ENCODE peak calls at places on chromosomes 6 and 20, in eight cellular contexts. D, Y, L, R, B, X, F and U are unnamed samples.

GRCh38 chr20:4371623-4372246 is 350.0 kb upstream of the PRND start:
- DNase-seq in F (no peak), D (no peak), R (no peak), B (peak; percentile 1), Y (no peak), L (no peak), X (no peak), U (no peak)

GRCh38 chr20:3092611-3093379 is 8.3 kb upstream of the AVP start:
- DNase-seq in D (no peak), Y (no peak), R (no peak), F (no peak), X (no peak), L (peak; percentile 41), B (no peak), U (no peak)

GRCh38 chr20:26163890-26164289 is 467.2 kb upstream of the ZNF337 start:
- DNase-seq in X (no peak), L (no peak), F (no peak), R (peak; percentile 85), D (no peak), Y (peak; percentile 69), B (no peak), U (no peak)

GRCh38 chr6:45835725-45836437 is 179.8 kb downstream of the CLIC5 start:
- DNase-seq in R (no peak), F (no peak), X (no peak), Y (no peak), D (no peak), L (no peak), B (no peak), U (no peak)

GRCh38 chr6:43246301-43247114 is 3.2 kb downstream of the TTBK1 start:
- DNase-seq in Y (no peak), X (peak; percentile 56), F (no peak), L (peak; percentile 77), D (peak; percentile 85), R (no peak), B (no peak), U (no peak)

GRCh38 chr6:32933661-32934085 is 7.2 kb downstream of the HLA-DMB start:
- DNase-seq in R (peak; percentile 51), Y (peak; percentile 80), B (peak; percentile 67), X (peak; percentile 66), D (peak; percentile 18), L (peak; percentile 85), F (no peak), U (peak; percentile 38)

GRCh38 chr6:2968600-2969135 is 2.7 kb downstream of the SERPINB6 start:
- DNase-seq in F (no peak), R (no peak), Y (no peak), L (no peak), B (no peak), X (no peak), D (no peak), U (no peak)

GRCh38 chr6:26421259-26422144 is 18.8 kb upstream of the BTN3A3 start:
- DNase-seq in L (peak; percentile 62), Y (peak; percentile 93), X (peak; percentile 76), F (peak; percentile 17), D (peak; percentile 61), B (peak; percentile 93), R (peak; percentile 77), U (peak; percentile 43)

GRCh38 chr6:45923831-45924391 is 91.7 kb downstream of the CLIC5 start:
- DNase-seq in R (no peak), L (no peak), Y (peak; percentile 74), F (no peak), X (no peak), B (no peak), D (no peak), U (no peak)

GRCh38 chr6:101597711-101598110 is 204.2 kb downstream of the GRIK2 start:
- DNase-seq in F (no peak), R (peak; percentile 61), L (no peak), D (peak; percentile 3), Y (no peak), B (no peak), X (no peak), U (no peak)